ENCODE peak calls at places on chromosomes 13 and 19, in seven cellular contexts. D is stomach, F is left ventricle myocardium inferior, V is breast epithelium, A is neural progenitor cell, H is thoracic aorta, Y is GM12878. T is an unnamed sample.

GRCh38 chr19:44809856-44810554 is 1.1 kb downstream of the BCAM start:
- DNase-seq in D (no peak), F (no peak), V (no peak), A (peak; percentile 39), H (no peak), Y (no peak), T (no peak)

GRCh38 chr13:24271611-24272451 is 37.5 kb upstream of the C1QTNF9 start:
- DNase-seq in D (peak; percentile 70), F (peak; percentile 75), V (no peak), A (peak; percentile 30), H (no peak), Y (peak; percentile 70), T (no peak)

GRCh38 chr19:38114651-38115050 is 109.4 kb downstream of the DPF1 start:
- DNase-seq in D (no peak), F (no peak), V (no peak), A (no peak), H (no peak), Y (no peak), T (no peak)

GRCh38 chr13:43377955-43378354 is 354.6 kb downstream of the DNAJC15 start:
- DNase-seq in D (peak; percentile 38), F (no peak), V (no peak), A (no peak), H (no peak), Y (no peak), T (no peak)

GRCh38 chr13:99647593-99647980 is 146.3 kb downstream of the TM9SF2 start:
- DNase-seq in D (no peak), F (no peak), V (no peak), A (no peak), H (no peak), Y (no peak), T (no peak)

GRCh38 chr19:11279505-11280236 is 16.3 kb upstream of the TSPAN16 start:
- DNase-seq in D (no peak), F (no peak), V (no peak), A (no peak), H (no peak), Y (peak; percentile 86), T (no peak)

GRCh38 chr13:93967286-93967685 is 512.2 kb downstream of the DCT start:
- DNase-seq in D (no peak), F (no peak), V (no peak), A (no peak), H (no peak), Y (no peak), T (no peak)

GRCh38 chr13:41054212-41054877 is 7.0 kb upstream of the WBP4 start:
- DNase-seq in D (no peak), F (no peak), V (no peak), A (peak; percentile 57), H (no peak), Y (peak; percentile 37), T (no peak)

GRCh38 chr13:96000069-96000468 is 53.1 kb downstream of the UGGT2 start:
- DNase-seq in D (no peak), F (no peak), V (no peak), A (no peak), H (no peak), Y (no peak), T (no peak)

GRCh38 chr13:93055233-93055632 is 171.4 kb upstream of the GPC6 start:
- DNase-seq in D (no peak), F (no peak), V (no peak), A (no peak), H (no peak), Y (no peak), T (no peak)

GRCh38 chr19:44212865-44213346 is 574 bp downstream of the ZNF227 start:
- DNase-seq in D (no peak), F (no peak), V (no peak), A (peak; percentile 28), H (no peak), Y (no peak), T (no peak)

GRCh38 chr19:44741258-44741731 is 7.2 kb upstream of the BCL3 start:
- DNase-seq in D (no peak), F (no peak), V (no peak), A (no peak), H (no peak), Y (no peak), T (no peak)

GRCh38 chr19:58229255-58229639 is 533 bp downstream of the ZNF544 start:
- DNase-seq in D (no peak), F (no peak), V (no peak), A (peak; percentile 65), H (no peak), Y (no peak), T (no peak)

GRCh38 chr13:21326155-21327030 is 132.7 kb downstream of the ZDHHC20 start:
- DNase-seq in D (peak; percentile 52), F (no peak), V (no peak), A (peak; percentile 88), H (no peak), Y (no peak), T (no peak)

GRCh38 chr19:6987850-6988249 is 33.4 kb downstream of the MBD3L2B start:
- DNase-seq in D (no peak), F (no peak), V (no peak), A (no peak), H (no peak), Y (no peak), T (no peak)

GRCh38 chr13:46492946-46493345 is 60.0 kb upstream of the LRCH1 start:
- DNase-seq in D (no peak), F (no peak), V (no peak), A (peak; percentile 63), H (no peak), Y (no peak), T (no peak)

GRCh38 chr19:50739841-50740426 is 16.8 kb downstream of the CLEC11A start:
- DNase-seq in D (no peak), F (no peak), V (no peak), A (peak; percentile 59), H (no peak), Y (no peak), T (no peak)

GRCh38 chr13:83248751-83249150 is 633.5 kb downstream of the SLITRK1 start:
- DNase-seq in D (no peak), F (no peak), V (no peak), A (no peak), H (no peak), Y (no peak), T (no peak)

GRCh38 chr13:43583331-43583730 is 203.4 kb downstream of the ENOX1 start:
- DNase-seq in D (no peak), F (no peak), V (no peak), A (no peak), H (no peak), Y (no peak), T (no peak)

GRCh38 chr13:21871302-21871862 is 200.5 kb downstream of the FGF9 start:
- DNase-seq in D (no peak), F (no peak), V (no peak), A (no peak), H (no peak), Y (no peak), T (no peak)

GRCh38 chr19:36837525-36837901 is 674 bp downstream of the ZNF790 start:
- DNase-seq in D (no peak), F (no peak), V (no peak), A (no peak), H (no peak), Y (no peak), T (no peak)

GRCh38 chr19:13082192-13083007 is 20.3 kb downstream of the LYL1 start:
- DNase-seq in D (no peak), F (no peak), V (no peak), A (peak; percentile 74), H (no peak), Y (no peak), T (no peak)
- TF ChIP-seq CTCF in D (no peak), F (peak; percentile 50), V (no peak), A (peak; percentile 34), H (peak; percentile 22), Y (no peak), T (no peak)

DNA sequence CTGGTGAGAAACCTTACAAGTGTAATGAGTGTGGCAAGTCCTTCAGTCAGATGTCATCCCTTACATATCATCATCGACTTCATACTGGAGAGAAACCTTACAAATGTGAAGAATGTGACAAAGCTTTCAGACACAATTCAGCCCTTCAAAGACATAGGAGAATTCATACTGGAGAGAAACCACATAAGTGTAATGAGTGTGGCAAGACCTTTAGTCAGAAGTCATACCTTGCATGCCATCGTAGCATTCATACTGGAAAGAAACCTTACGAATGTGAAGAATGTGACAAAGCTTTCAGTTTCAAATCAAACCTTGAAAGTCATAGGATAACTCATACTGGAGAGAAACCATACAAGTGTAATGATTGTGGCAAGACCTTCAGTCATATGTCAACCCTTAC is 13.6 kb upstream of the ZNF765 start:
- DNase-seq in D (no peak), F (no peak), V (no peak), A (no peak), H (no peak), Y (no peak), T (no peak)
- H3K9me3 ChIP-seq in D (peaks cover 99% of the 10 kb centered on the region), F (peaks cover 45% of the 10 kb centered on the region), V (peaks cover 50% of the 10 kb centered on the region), A (no peaks in the 10 kb centered on the region), H (peaks cover 76% of the 10 kb centered on the region), Y (peaks cover 33% of the 10 kb centered on the region), T (peaks cover 13% of the 10 kb centered on the region)

GRCh38 chr19:48637449-48637947 is 319 bp upstream of the DBP start:
- DNase-seq in D (peak; percentile 99), F (peak; percentile 100), V (peak; percentile 100), A (peak; percentile 99), H (peak; percentile 99), Y (peak; percentile 96), T (peak; percentile 100)

GRCh38 chr19:48639483-48640375 is 2.5 kb upstream of the DBP start:
- DNase-seq in D (no peak), F (no peak), V (no peak), A (no peak), H (no peak), Y (no peak), T (no peak)

GRCh38 chr19:48638831-48639381 is 1.7 kb upstream of the DBP start:
- DNase-seq in D (no peak), F (no peak), V (no peak), A (no peak), H (no peak), Y (no peak), T (no peak)

GRCh38 chr19:48636859-48637448 is at the start of gene DBP:
- DNase-seq in D (peak; percentile 45), F (peak; percentile 62), V (no peak), A (no peak), H (no peak), Y (no peak), T (no peak)

GRCh38 chr19:48637948-48638830 is 1.0 kb upstream of the DBP start:
- DNase-seq in D (peak; percentile 83), F (peak; percentile 77), V (peak; percentile 83), A (peak; percentile 94), H (no peak), Y (no peak), T (peak; percentile 97)
- TF ChIP-seq CTCF in D (no peak), F (no peak), V (no peak), A (peak; percentile 39), H (no peak), Y (no peak), T (no peak)

DNA sequence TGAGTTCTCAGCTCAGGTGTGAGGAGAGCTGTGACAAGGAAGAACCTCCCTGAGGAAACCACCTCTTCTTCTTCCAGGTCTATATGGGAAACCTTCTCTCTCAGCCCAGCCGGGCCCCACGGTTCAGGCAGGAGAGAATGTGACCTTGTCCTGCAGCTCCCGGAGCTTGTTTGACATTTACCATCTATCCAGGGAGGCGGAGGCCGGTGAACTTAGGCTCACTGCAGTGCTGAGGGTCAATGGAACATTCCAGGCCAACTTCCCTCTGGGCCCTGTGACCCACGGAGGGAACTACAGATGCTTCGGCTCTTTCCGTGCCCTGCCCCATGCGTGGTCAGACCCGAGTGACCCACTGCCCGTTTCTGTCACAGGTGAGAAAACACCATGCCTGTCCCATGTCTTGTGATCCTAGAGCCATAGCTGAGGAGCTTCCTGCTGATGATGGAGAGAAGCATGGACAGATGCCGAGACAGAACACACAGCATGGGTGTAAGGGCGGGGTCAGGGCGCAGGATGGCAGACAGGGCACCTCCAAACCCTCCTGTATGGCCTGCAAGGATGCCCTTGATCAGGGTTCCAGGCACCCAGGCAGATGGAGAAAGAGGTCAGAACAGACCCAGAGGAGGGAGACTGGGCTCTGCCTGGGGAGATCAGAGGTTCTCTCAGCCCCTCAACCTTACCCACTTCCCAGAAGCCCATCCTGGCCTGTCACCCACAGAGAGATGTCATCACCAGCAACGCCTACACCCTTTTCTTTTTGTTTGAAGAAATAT is 5.4 kb downstream of the KIR3DL3 start:
- DNase-seq in D (no peak), F (no peak), V (no peak), A (no peak), H (no peak), Y (no peak), T (peak; percentile 72)
- H3K9me3 ChIP-seq in D (no peaks in the 10 kb centered on the region), F (peaks cover 38% of the 10 kb centered on the region), V (peaks cover 12% of the 10 kb centered on the region), A (no peaks in the 10 kb centered on the region), H (no peaks in the 10 kb centered on the region), Y (no peaks in the 10 kb centered on the region), T (no peaks in the 10 kb centered on the region)

T was measured in vagina.